ENCODE peak calls at places on chromosomes 2 and 18, in ten cellular contexts. W is heart left ventricle, T is body of pancreas, L is left lung, U is astrocyte of the spinal cord, E is IMR-90, K is upper lobe of right lung, A is H9, N is stomach, C is prostate gland. B is an unnamed sample.

GRCh38 chr18:42271656-42272355 is 316.8 kb downstream of the PIK3C3 start:
- DNase-seq in W (no peak), T (no peak), L (no peak), U (no peak), E (no peak), K (no peak), A (no peak), N (no peak), C (no peak), B (no peak)

GRCh38 chr2:56713161-56713676 is 529.4 kb downstream of the CCDC85A start:
- DNase-seq in W (no peak), T (no peak), L (no peak), U (peak), E (peak), K (no peak), A (no peak), N (no peak), C (no peak), B (no peak)

GRCh38 chr2:45771251-45771650 is 119.8 kb downstream of the PRKCE start:
- DNase-seq in W (peak), T (peak), L (peak), U (no peak), E (peak), K (peak), A (peak), N (no peak), C (no peak), B (peak)

GRCh38 chr2:186065491-186065890 is 326.9 kb downstream of the FSIP2 start:
- DNase-seq in W (no peak), T (no peak), L (no peak), U (no peak), E (no peak), K (no peak), A (no peak), N (no peak), C (no peak), B (no peak)

GRCh38 chr18:76246579-76246978 is 248.5 kb downstream of the ZNF516 start:
- DNase-seq in W (no peak), T (no peak), L (no peak), U (peak), E (no peak), K (no peak), A (no peak), N (no peak), C (no peak), B (no peak)

GRCh38 chr18:36595046-36595817 is 233.6 kb downstream of the TPGS2 start:
- DNase-seq in W (no peak), T (no peak), L (no peak), U (no peak), E (no peak), K (no peak), A (no peak), N (no peak), C (no peak), B (no peak)

GRCh38 chr18:51385270-51385669 is 187.8 kb upstream of the MEX3C start:
- DNase-seq in W (no peak), T (no peak), L (no peak), U (no peak), E (no peak), K (no peak), A (no peak), N (no peak), C (no peak), B (no peak)

GRCh38 chr2:159032156-159032555 is 63.7 kb downstream of the TANC1 start:
- DNase-seq in W (no peak), T (no peak), L (no peak), U (no peak), E (no peak), K (no peak), A (no peak), N (no peak), C (no peak), B (no peak)

GRCh38 chr2:54864727-54865126 is 141.3 kb downstream of the EML6 start:
- DNase-seq in W (no peak), T (no peak), L (no peak), U (no peak), E (no peak), K (no peak), A (no peak), N (no peak), C (no peak), B (no peak)

GRCh38 chr2:137865954-137866540 is 98.2 kb upstream of the HNMT start:
- DNase-seq in W (no peak), T (peak), L (no peak), U (peak), E (peak), K (no peak), A (peak), N (peak), C (peak), B (peak)

GRCh38 chr2:62660582-62661262 is 44.8 kb upstream of the EHBP1 start:
- DNase-seq in W (no peak), T (no peak), L (no peak), U (peak), E (peak), K (no peak), A (no peak), N (no peak), C (no peak), B (no peak)

GRCh38 chr18:48548404-48548771 is 9.6 kb downstream of the CTIF start:
- DNase-seq in W (peak), T (no peak), L (no peak), U (no peak), E (no peak), K (peak), A (no peak), N (no peak), C (no peak), B (no peak)

DNA sequence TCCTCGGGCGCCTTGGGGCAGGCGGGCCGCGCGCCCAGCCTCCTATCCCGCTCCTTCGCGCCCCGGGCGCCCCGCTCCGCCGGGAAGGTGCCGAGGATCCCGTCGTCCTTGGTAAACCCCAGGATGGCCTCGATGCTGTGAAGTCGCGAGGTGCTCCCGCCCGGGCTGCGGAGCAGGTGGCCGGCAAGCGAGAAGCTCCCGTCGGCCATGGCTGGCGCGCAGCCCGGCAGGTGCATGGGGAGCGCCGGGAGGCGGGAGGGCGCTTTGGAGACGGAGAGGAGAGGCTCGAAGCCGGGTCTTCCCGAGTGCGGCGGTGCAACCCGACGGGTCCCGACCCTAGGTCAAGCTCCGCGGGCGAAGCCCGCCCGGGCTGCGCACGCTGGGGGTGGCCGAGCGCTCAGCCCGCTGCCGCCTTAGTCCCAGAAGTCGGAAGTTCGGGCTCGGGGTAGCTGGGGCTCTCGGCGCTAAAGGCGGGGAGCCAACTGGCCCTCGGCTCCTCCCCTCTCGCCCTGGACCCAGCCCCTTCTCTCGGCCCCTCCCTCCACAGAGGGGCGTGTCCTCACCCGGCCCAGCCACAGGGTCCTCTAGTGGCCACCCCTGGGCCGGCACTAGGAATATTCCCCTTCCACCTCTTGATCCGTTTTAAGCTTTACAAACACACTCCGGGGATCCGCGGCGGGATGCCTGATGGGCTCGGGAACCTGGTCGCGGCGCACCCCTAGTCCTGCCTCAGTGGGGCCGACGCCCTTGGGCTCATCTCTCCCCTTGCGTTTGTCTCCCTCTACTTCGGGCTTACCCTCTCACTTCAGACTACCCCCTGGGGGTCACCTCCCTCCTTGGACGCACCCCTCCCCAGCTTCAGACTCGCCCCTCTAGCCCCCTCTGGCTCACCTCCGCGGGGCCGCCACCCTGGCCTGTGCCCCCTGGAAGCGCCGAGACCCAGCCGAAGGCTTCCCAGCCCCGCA is at the start of gene RAX:
- DNase-seq in W (no peak), T (peak), L (no peak), U (no peak), E (no peak), K (no peak), A (peak), N (no peak), C (no peak), B (no peak)
- TF ChIP-seq CTCF in W (no peak), T (no peak), L (no peak), U (peak), E (peak), K (no peak), A (peak), N (no peak), C (no peak), B (no peak)

DNA sequence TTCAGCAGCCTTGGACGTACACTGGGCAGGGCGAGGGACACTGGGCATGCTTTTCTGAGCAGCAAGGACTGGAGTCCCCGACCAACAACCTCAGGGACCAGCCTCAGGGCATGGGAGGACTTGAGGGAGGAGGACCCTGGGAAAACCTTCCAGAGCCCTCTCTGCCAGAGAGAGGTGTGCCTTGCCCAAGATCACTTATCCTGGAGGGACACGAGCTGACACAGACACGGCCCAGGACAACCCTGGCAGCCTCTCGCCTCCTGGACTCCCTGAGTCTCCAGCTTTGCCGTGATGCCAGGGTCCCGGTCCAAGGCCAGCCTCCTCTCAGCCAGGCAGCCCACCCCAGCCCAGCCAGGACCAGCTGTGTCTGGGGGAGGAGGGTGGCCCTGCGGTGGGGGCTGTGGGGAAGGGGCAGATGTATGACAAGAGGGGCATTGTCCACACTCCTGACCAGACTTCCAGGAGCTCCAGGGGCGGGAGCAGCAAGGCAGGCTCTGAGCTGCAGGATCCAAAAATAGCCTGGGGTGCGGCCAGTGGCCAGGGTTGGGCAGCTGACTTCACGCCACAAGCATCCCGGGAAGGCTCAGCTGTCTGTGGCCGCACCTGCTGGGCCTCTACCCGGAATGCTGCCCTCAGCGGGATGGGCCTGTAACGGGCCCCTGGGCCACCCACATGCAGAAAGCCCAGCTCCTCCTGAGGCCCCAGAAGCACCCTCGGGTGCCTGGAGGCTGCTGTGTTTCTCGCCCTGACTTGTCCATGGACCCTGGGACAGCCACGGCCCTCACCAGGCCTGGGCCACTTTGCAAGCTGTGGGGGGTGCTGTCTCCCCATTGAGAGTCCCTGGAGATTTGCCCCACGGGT is 65.5 kb upstream of the GPC1 start:
- DNase-seq in W (peak), T (peak), L (peak), U (peak), E (peak), K (peak), A (no peak), N (peak), C (peak), B (peak)
- TF ChIP-seq CTCF in W (peak), T (no peak), L (no peak), U (no peak), E (peak), K (no peak), A (no peak), N (no peak), C (no peak), B (no peak)

GRCh38 chr2:86050301-86050700 is 55.4 kb downstream of the POLR1A start:
- DNase-seq in W (no peak), T (no peak), L (no peak), U (no peak), E (no peak), K (no peak), A (no peak), N (no peak), C (no peak), B (no peak)

GRCh38 chr2:86047575-86048382 is 57.9 kb downstream of the POLR1A start:
- DNase-seq in W (no peak), T (no peak), L (no peak), U (no peak), E (no peak), K (no peak), A (peak), N (no peak), C (no peak), B (peak)

GRCh38 chr2:86048383-86048701 is 57.3 kb downstream of the POLR1A start:
- DNase-seq in W (no peak), T (no peak), L (no peak), U (no peak), E (no peak), K (no peak), A (peak), N (no peak), C (no peak), B (no peak)

GRCh38 chr2:86048888-86049287 is 56.8 kb downstream of the POLR1A start:
- DNase-seq in W (no peak), T (peak), L (no peak), U (no peak), E (no peak), K (no peak), A (peak), N (no peak), C (no peak), B (no peak)

GRCh38 chr2:86049529-86049928 is 56.2 kb downstream of the POLR1A start:
- DNase-seq in W (no peak), T (no peak), L (no peak), U (no peak), E (no peak), K (no peak), A (no peak), N (no peak), C (no peak), B (no peak)
- TF ChIP-seq CTCF in W (no peak), T (no peak), L (no peak), U (no peak), E (no peak), K (no peak), A (no peak), N (no peak), C (no peak), B (no peak)

GRCh38 chr2:654896-655295 is 22.3 kb downstream of the TMEM18 start:
- DNase-seq in W (no peak), T (no peak), L (no peak), U (no peak), E (no peak), K (no peak), A (no peak), N (no peak), C (no peak), B (no peak)
- TF ChIP-seq CTCF in W (no peak), T (no peak), L (no peak), U (no peak), E (no peak), K (no peak), A (no peak), N (no peak), C (no peak), B (no peak)

B was measured in ovary.